ENCODE peak calls at places on chromosomes 3 and 15, in five cellular contexts. W is progenitor cell of endocrine pancreas, O is cardiac muscle cell, D is left ventricle myocardium inferior, A is psoas muscle. K is an unnamed sample.

GRCh38 chr3:184578822-184579221 is 17.2 kb downstream of the EPHB3 start:
- DNase-seq in W (no peak), A (no peak), O (peak; percentile 38), D (no peak), K (no peak)

GRCh38 chr15:80852676-80853075 is 73.5 kb downstream of the CEMIP start:
- DNase-seq in A (no peak), O (no peak), W (no peak), D (no peak), K (no peak)

GRCh38 chr15:97904196-97904572 is 56.3 kb upstream of the ARRDC4 start:
- DNase-seq in O (peak; percentile 74), W (peak; percentile 69), D (peak; percentile 65), A (peak; percentile 83), K (peak; percentile 49)

GRCh38 chr15:52021128-52021671 is 2.2 kb downstream of the MAPK6 start:
- DNase-seq in O (peak; percentile 93), W (no peak), D (no peak), A (no peak), K (peak; percentile 86)

GRCh38 chr15:67880651-67881182 is 40.9 kb upstream of the RNU6-1 start:
- DNase-seq in D (no peak), A (no peak), O (peak; percentile 34), W (no peak), K (no peak)

GRCh38 chr3:6204891-6205290 is 656.0 kb upstream of the GRM7 start:
- DNase-seq in O (no peak), A (no peak), D (no peak), W (no peak), K (no peak)

GRCh38 chr3:126370055-126370454 is 12.8 kb upstream of the KLF15 start:
- DNase-seq in D (no peak), W (no peak), A (peak; percentile 68), O (no peak), K (no peak)

GRCh38 chr3:31755911-31756658 is 223.4 kb downstream of the STT3B start:
- DNase-seq in W (no peak), D (no peak), A (no peak), O (peak; percentile 8), K (peak; percentile 52)

GRCh38 chr3:153026026-153026425 is 136.0 kb upstream of the RAP2B start:
- DNase-seq in A (no peak), O (peak; percentile 67), W (no peak), D (no peak), K (no peak)

GRCh38 chr3:134064081-134064480 is 34.4 kb upstream of the SLCO2A1 start:
- DNase-seq in W (no peak), O (no peak), D (no peak), A (no peak), K (no peak)

GRCh38 chr3:16130066-16130465 is 44.4 kb upstream of the GALNT15 start:
- DNase-seq in W (no peak), A (peak; percentile 68), D (no peak), O (peak; percentile 58), K (no peak)

GRCh38 chr15:74384566-74385441 is 17.4 kb upstream of the CYP11A1 start:
- DNase-seq in A (peak; percentile 61), D (no peak), O (no peak), W (no peak), K (peak; percentile 89)

GRCh38 chr3:100209948-100210776 is 50.6 kb upstream of the TBC1D23 start:
- DNase-seq in A (no peak), O (no peak), W (no peak), D (no peak), K (no peak)

GRCh38 chr15:25673351-25673750 is 189.8 kb downstream of the ATP10A start:
- DNase-seq in D (no peak), W (no peak), A (peak; percentile 68), O (no peak), K (no peak)

GRCh38 chr3:159765025-159765859 is 223.4 kb upstream of the IL12A start:
- DNase-seq in D (peak; percentile 70), O (peak; percentile 94), A (peak; percentile 84), W (peak; percentile 15), K (peak; percentile 26)

GRCh38 chr3:36643192-36643591 is 121.2 kb downstream of the DCLK3 start:
- DNase-seq in W (no peak), A (no peak), O (no peak), D (no peak), K (no peak)

GRCh38 chr15:49023354-49023753 is 22.9 kb downstream of the SECISBP2L start:
- DNase-seq in A (no peak), W (no peak), O (no peak), D (no peak), K (no peak)

GRCh38 chr15:28260722-28261121 is 61.3 kb downstream of the HERC2 start:
- DNase-seq in O (no peak), A (peak; percentile 69), D (peak; percentile 52), W (no peak), K (no peak)

GRCh38 chr15:89419370-89419984 is 76.9 kb downstream of the RHCG start:
- DNase-seq in O (peak; percentile 60), A (peak; percentile 61), W (peak; percentile 77), D (peak; percentile 40), K (peak; percentile 69)

GRCh38 chr15:48905216-48905615 is 27.3 kb downstream of the EID1 start:
- DNase-seq in D (no peak), A (no peak), O (no peak), W (no peak), K (no peak)

GRCh38 chr15:81336568-81336967 is 12.6 kb upstream of the STARD5 start:
- DNase-seq in O (peak; percentile 64), W (no peak), D (no peak), A (no peak), K (peak; percentile 60)

GRCh38 chr15:63244399-63244798 is 33.0 kb upstream of the APH1B start:
- DNase-seq in W (no peak), D (no peak), O (peak; percentile 82), A (no peak), K (no peak)

GRCh38 chr15:62469478-62469873 is 304.4 kb upstream of the C2CD4B start:
- DNase-seq in O (peak; percentile 38), D (no peak), A (no peak), W (no peak), K (no peak)

GRCh38 chr3:183534249-183534648 is 21.3 kb downstream of the KLHL6 start:
- DNase-seq in D (no peak), A (no peak), W (no peak), O (no peak), K (no peak)

GRCh38 chr3:128175768-128176167 is 22.5 kb downstream of the EEFSEC start:
- DNase-seq in A (no peak), O (no peak), D (no peak), W (no peak), K (no peak)
- TF ChIP-seq CTCF in A (no peak), O (no peak), D (no peak), W (no peak), K (no peak)

GRCh38 chr15:31365655-31366127 is 39.1 kb downstream of the KLF13 start:
- DNase-seq in W (peak; percentile 35), A (peak; percentile 98), D (peak; percentile 97), O (peak; percentile 97), K (peak; percentile 95)
- TF ChIP-seq CTCF in W (peak; percentile 48), A (peak; percentile 34), D (peak; percentile 48), O (peak; percentile 45), K (peak; percentile 58)

GRCh38 chr3:116512281-116512680 is 67.0 kb upstream of the LSAMP start:
- DNase-seq in D (no peak), W (no peak), A (no peak), O (no peak), K (no peak)

GRCh38 chr3:116512931-116513330 is 67.6 kb upstream of the LSAMP start:
- DNase-seq in A (no peak), W (no peak), O (no peak), D (no peak), K (no peak)

GRCh38 chr3:116517308-116517707 is 72.0 kb upstream of the LSAMP start:
- DNase-seq in D (no peak), O (peak; percentile 6), W (no peak), A (no peak), K (no peak)
- TF ChIP-seq CTCF in D (no peak), O (peak; percentile 17), W (peak; percentile 46), A (no peak), K (peak; percentile 13)

GRCh38 chr15:91982401-91982800 is 128.9 kb downstream of the SLCO3A1 start:
- DNase-seq in A (no peak), W (no peak), O (no peak), D (no peak), K (no peak)
- TF ChIP-seq CTCF in A (no peak), W (no peak), O (no peak), D (no peak), K (no peak)

GRCh38 chr3:27483117-27484001 is 825 bp downstream of the SLC4A7 start:
- DNase-seq in O (peak; percentile 81), D (peak; percentile 53), W (peak; percentile 24), A (peak; percentile 64), K (peak; percentile 43)

GRCh38 chr3:27486328-27486727 is 2.1 kb upstream of the SLC4A7 start:
- DNase-seq in D (no peak), A (no peak), O (no peak), W (no peak), K (no peak)

GRCh38 chr3:27487383-27487782 is 3.2 kb upstream of the SLC4A7 start:
- DNase-seq in O (no peak), D (no peak), W (no peak), A (no peak), K (no peak)

GRCh38 chr3:27485853-27486252 is 1.7 kb upstream of the SLC4A7 start:
- DNase-seq in O (no peak), D (no peak), W (no peak), A (no peak), K (no peak)

GRCh38 chr3:27484002-27484844 is at the start of gene SLC4A7:
- DNase-seq in A (peak; percentile 98), W (peak; percentile 99), D (peak; percentile 98), O (peak; percentile 99), K (peak; percentile 98)
- TF ChIP-seq CTCF in A (no peak), W (no peak), D (no peak), O (no peak), K (no peak)

DNA sequence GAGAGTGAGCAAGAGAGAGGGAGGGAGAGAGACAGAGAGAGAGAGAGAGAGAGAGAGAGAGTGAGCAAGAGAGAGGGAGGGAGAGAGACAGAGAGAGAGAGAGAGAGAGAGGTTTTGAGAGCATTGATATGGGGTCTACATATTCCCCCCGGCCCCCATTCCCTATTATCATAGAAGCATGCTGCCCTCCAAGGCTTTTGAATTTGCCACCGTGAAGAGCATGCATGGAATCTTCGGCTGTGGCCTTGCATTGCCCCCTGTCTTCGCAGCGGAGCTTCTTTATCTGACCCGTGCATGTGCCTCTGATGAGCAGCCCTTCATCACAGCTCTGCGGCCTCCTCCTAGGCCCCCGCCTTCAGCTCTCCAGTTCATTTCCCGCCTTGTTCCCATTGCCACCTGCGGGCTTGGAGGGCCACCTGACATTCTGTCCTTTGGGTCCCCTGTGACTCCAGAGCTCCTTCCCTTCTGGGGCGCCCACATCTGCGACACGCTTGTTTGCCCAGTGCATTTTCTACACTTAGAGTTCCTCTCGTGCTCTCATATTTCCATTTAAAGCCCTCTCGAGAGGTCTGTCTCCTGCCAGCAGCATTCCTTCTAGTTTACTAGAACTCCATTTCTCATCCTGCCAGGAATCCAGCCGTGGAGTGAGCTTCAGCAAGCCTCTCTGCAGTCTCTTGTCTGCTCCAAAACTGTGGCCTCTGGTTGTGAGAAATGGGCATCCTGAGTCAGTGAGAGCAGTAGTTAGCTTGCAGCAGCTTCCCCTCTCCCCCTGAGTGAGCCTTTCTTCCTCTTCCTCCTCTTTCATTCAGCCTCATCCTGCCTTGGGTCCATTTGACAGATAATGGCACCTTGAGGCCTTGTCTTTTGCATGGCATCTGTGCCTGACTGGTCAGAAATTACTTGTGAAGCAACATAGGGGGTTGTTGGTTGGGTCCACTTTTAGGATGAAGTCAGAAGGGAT is 25.3 kb downstream of the LPP start:
- DNase-seq in D (peak; percentile 27), A (peak; percentile 71), O (no peak), W (no peak), K (no peak)
- TF ChIP-seq CTCF in D (peak; percentile 22), A (peak; percentile 20), O (no peak), W (no peak), K (no peak)